ENCODE peak calls at places on chromosomes 5 and 9, in six cellular contexts. O is HS-27A; R is stimulated activated CD8-positive, alpha-beta memory T cell treated with anti-CD3 and anti-CD28 coated beads, Interleukin-7, amount 100 ng/mL, for 1 hour; C is fibroblast of lung; K is AG08396; P is endodermal cell. E is an unnamed sample.

GRCh38 chr5:33233013-33233463 is 207.7 kb upstream of the TARS1 start:
- DNase-seq in C (peak; percentile 74), O (no peak), P (no peak), R (no peak), K (no peak), E (no peak)

GRCh38 chr9:129330711-129331279 is 152.7 kb upstream of the IER5L start:
- DNase-seq in C (peak; percentile 18), O (no peak), P (peak; percentile 63), R (no peak), K (no peak), E (peak; percentile 83)

GRCh38 chr5:156402387-156402921 is 75.5 kb downstream of the SGCD start:
- DNase-seq in R (no peak), P (peak; percentile 56), C (peak; percentile 45), K (no peak), O (no peak), E (peak; percentile 83)

GRCh38 chr5:96049398-96050272 is 88.0 kb upstream of the ELL2 start:
- DNase-seq in O (no peak), K (peak; percentile 9), C (peak; percentile 90), R (no peak), P (no peak), E (peak; percentile 43)

GRCh38 chr9:129932303-129933151 is 97.3 kb downstream of the USP20 start:
- DNase-seq in O (no peak), P (peak; percentile 47), C (peak; percentile 68), R (no peak), K (peak; percentile 9), E (peak; percentile 25)

GRCh38 chr9:94875300-94876063 is 149.0 kb downstream of the AOPEP start:
- DNase-seq in K (no peak), R (no peak), C (no peak), P (no peak), O (no peak), E (no peak)

GRCh38 chr5:68924490-68925145 is 169.2 kb upstream of the SLC30A5 start:
- DNase-seq in R (no peak), P (no peak), C (peak; percentile 89), O (no peak), K (peak; percentile 35), E (no peak)

GRCh38 chr5:84438456-84438855 is 53.8 kb upstream of the EDIL3 start:
- DNase-seq in C (peak; percentile 68), R (no peak), K (no peak), P (no peak), O (no peak), E (no peak)

GRCh38 chr5:123549256-123549904 is 37.4 kb downstream of the CSNK1G3 start:
- DNase-seq in K (no peak), O (no peak), C (no peak), P (no peak), R (peak; percentile 18), E (no peak)

GRCh38 chr9:35226685-35227084 is 64.9 kb downstream of the UNC13B start:
- DNase-seq in K (no peak), O (no peak), R (no peak), C (no peak), P (no peak), E (no peak)

GRCh38 chr9:77679088-77679487 is 31.0 kb upstream of the GNA14 start:
- DNase-seq in C (no peak), R (no peak), P (no peak), O (no peak), K (no peak), E (no peak)

GRCh38 chr5:134142806-134143205 is 28.3 kb downstream of the TCF7 start:
- DNase-seq in K (no peak), R (no peak), P (peak; percentile 41), C (no peak), O (no peak), E (no peak)

GRCh38 chr9:107322643-107323042 is 39.6 kb downstream of the RAD23B start:
- DNase-seq in K (no peak), R (no peak), C (no peak), P (no peak), O (no peak), E (no peak)

E was measured in mesendoderm.